ENCODE peak calls at places on chromosomes 3 and 15, in nine cellular contexts. L is stimulated activated CD4-positive, alpha-beta T cell treated with anti-CD3 and anti-CD28 coated beads, Interleukin-2, amount 100 ng/mL, for 24 hours; C is stimulated activated CD8-positive, alpha-beta memory T cell treated with anti-CD3 and anti-CD28 coated beads, Interleukin-12 subunit alpha, Interleukin-12 subunit beta, amount 100 ng/mL, for 4 hours; J is kidney epithelial cell; U is HTR-8/SVneo; S is EL; Z is endodermal cell; Y is anterior cingulate cortex; Q is COR-L47. A is an unnamed sample.

GRCh38 chr3:15601399-15602145 is at the start of the genes BTD and HACL1:
- DNase-seq in Y (no peak), S (peak; percentile 100), U (peak; percentile 94), L (peak; percentile 98), Z (peak; percentile 99), C (peak; percentile 98), Q (no peak), J (peak; percentile 98), A (peak; percentile 99)

GRCh38 chr3:112090899-112091586 is 4.9 kb downstream of the C3orf52 start:
- DNase-seq in Q (no peak), Y (no peak), U (no peak), L (no peak), S (no peak), J (no peak), C (no peak), Z (no peak), A (no peak)

GRCh38 chr3:198080521-198081384 is 120.7 kb downstream of the LMLN start:
- DNase-seq in J (no peak), Z (peak; percentile 95), U (peak; percentile 43), C (peak; percentile 71), S (peak; percentile 67), L (peak; percentile 80), Y (no peak), Q (peak; percentile 52), A (peak; percentile 79)

GRCh38 chr15:83626171-83626802 is 27.6 kb upstream of the ADAMTSL3 start:
- DNase-seq in U (no peak), S (no peak), Y (no peak), Q (no peak), Z (no peak), L (no peak), J (peak; percentile 48), C (no peak), A (no peak)

GRCh38 chr15:48861813-48862431 is 16.0 kb upstream of the EID1 start:
- DNase-seq in J (no peak), Z (no peak), U (peak; percentile 39), S (peak; percentile 68), L (peak; percentile 12), C (no peak), Q (peak; percentile 33), Y (no peak), A (no peak)

GRCh38 chr15:71532994-71533393 is 277.4 kb upstream of the NR2E3 start:
- DNase-seq in U (peak; percentile 54), Q (peak; percentile 22), L (no peak), Z (peak; percentile 77), J (no peak), S (peak; percentile 62), C (no peak), Y (no peak), A (no peak)

GRCh38 chr3:23743141-23743784 is 62.5 kb upstream of the UBE2E1 start:
- DNase-seq in C (no peak), L (no peak), Y (no peak), S (no peak), Z (peak; percentile 86), Q (peak; percentile 26), J (no peak), U (no peak), A (no peak)

GRCh38 chr3:130850846-130851245 is 43.0 kb upstream of the ATP2C1 start:
- DNase-seq in Q (no peak), Y (no peak), L (no peak), U (no peak), C (no peak), Z (no peak), J (no peak), S (no peak), A (no peak)

GRCh38 chr3:69972672-69973071 is 26.9 kb upstream of the SAMMSON start:
- DNase-seq in U (no peak), J (no peak), C (no peak), Z (no peak), Y (no peak), L (no peak), S (no peak), Q (no peak), A (no peak)

GRCh38 chr3:11624161-11624560 is 19.6 kb downstream of the VGLL4 start:
- DNase-seq in J (no peak), U (no peak), Z (no peak), Y (no peak), S (no peak), Q (no peak), C (peak; percentile 29), L (peak; percentile 70), A (no peak)

GRCh38 chr15:38085104-38085503 is 150.7 kb downstream of the TMCO5A start:
- DNase-seq in Y (no peak), Q (no peak), J (no peak), U (no peak), S (no peak), C (no peak), L (peak; percentile 14), Z (no peak), A (no peak)

GRCh38 chr3:195443391-195443989 is 670 bp upstream of the ACAP2 start:
- DNase-seq in S (no peak), Q (no peak), J (no peak), U (no peak), C (no peak), Y (no peak), Z (peak; percentile 50), L (no peak), A (no peak)

GRCh38 chr3:192751148-192751547 is 23.8 kb upstream of the FGF12 start:
- DNase-seq in S (no peak), Y (no peak), Q (no peak), C (no peak), Z (no peak), J (no peak), U (no peak), L (no peak), A (no peak)

GRCh38 chr3:156010829-156011228 is 109.5 kb upstream of the KCNAB1 start:
- DNase-seq in U (no peak), J (no peak), Z (peak; percentile 74), C (no peak), S (no peak), L (no peak), Y (peak; percentile 11), Q (peak; percentile 20), A (no peak)

GRCh38 chr3:29141197-29141911 is 139.5 kb upstream of the RBMS3 start:
- DNase-seq in U (no peak), J (no peak), L (no peak), Y (no peak), Z (no peak), S (no peak), C (no peak), Q (no peak), A (no peak)

GRCh38 chr3:43296565-43296964 is 10.2 kb downstream of the SNRK start:
- DNase-seq in Y (no peak), J (no peak), Q (no peak), U (no peak), Z (no peak), C (peak; percentile 42), S (peak; percentile 8), L (peak; percentile 40), A (no peak)

GRCh38 chr3:64355473-64355872 is 130.2 kb upstream of the PRICKLE2 start:
- DNase-seq in Q (no peak), Y (no peak), C (no peak), U (peak; percentile 47), J (no peak), L (no peak), Z (no peak), S (peak; percentile 59), A (no peak)

GRCh38 chr15:82571722-82572222 is 31.5 kb upstream of the RPS17 start:
- DNase-seq in Y (peak; percentile 89), J (no peak), S (peak; percentile 70), L (peak; percentile 5), C (no peak), Q (peak; percentile 32), U (peak; percentile 39), Z (peak; percentile 83), A (peak; percentile 81)

GRCh38 chr15:86115138-86115801 is 35.6 kb downstream of the AGBL1 start:
- DNase-seq in J (no peak), Q (no peak), Y (no peak), U (no peak), C (no peak), Z (no peak), L (no peak), S (no peak), A (no peak)

GRCh38 chr3:149848238-149848637 is 35.2 kb downstream of the RNF13 start:
- DNase-seq in L (no peak), Z (no peak), Q (no peak), C (no peak), Y (no peak), S (no peak), J (no peak), U (no peak), A (no peak)

GRCh38 chr3:187291001-187291511 is 481 bp downstream of the MASP1 start:
- DNase-seq in Q (no peak), U (no peak), S (peak; percentile 67), L (no peak), J (no peak), Z (no peak), Y (no peak), C (no peak), A (no peak)

GRCh38 chr3:72229952-72230351 is 445.0 kb upstream of the PROK2 start:
- DNase-seq in U (no peak), S (no peak), Y (no peak), Q (no peak), J (no peak), Z (no peak), C (no peak), L (no peak), A (no peak)

GRCh38 chr15:77974098-77974414 is 103.5 kb downstream of the TBC1D2B start:
- DNase-seq in U (no peak), L (no peak), Q (no peak), Y (peak; percentile 41), J (no peak), C (no peak), S (peak; percentile 31), Z (no peak), A (peak; percentile 78)

GRCh38 chr3:12947504-12948369 is 106.4 kb upstream of the RPL32 start:
- DNase-seq in U (peak; percentile 72), S (peak; percentile 77), C (no peak), Y (no peak), Z (peak; percentile 77), L (no peak), Q (no peak), J (no peak), A (peak; percentile 75)

GRCh38 chr3:147655236-147655635 is 246.1 kb downstream of the ZIC1 start:
- DNase-seq in J (no peak), U (no peak), Y (no peak), L (no peak), Q (no peak), S (peak; percentile 77), Z (no peak), C (no peak), A (no peak)

GRCh38 chr15:29008846-29009245 is 123.1 kb downstream of the APBA2 start:
- DNase-seq in S (peak; percentile 12), Q (no peak), L (no peak), J (no peak), Y (no peak), Z (no peak), C (no peak), U (no peak), A (no peak)

GRCh38 chr15:62758126-62758951 is 284.2 kb upstream of the TPM1 start:
- DNase-seq in J (peak; percentile 76), S (peak; percentile 93), Y (peak; percentile 36), U (peak; percentile 56), C (no peak), L (no peak), Z (no peak), Q (no peak), A (no peak)

GRCh38 chr3:35707904-35708303 is 68.6 kb downstream of the ARPP21 start:
- DNase-seq in Q (no peak), J (no peak), S (no peak), Z (no peak), C (no peak), Y (no peak), U (no peak), L (no peak), A (no peak)

GRCh38 chr3:195207731-195208130 is 63.2 kb downstream of the XXYLT1 start:
- DNase-seq in U (no peak), Z (peak; percentile 32), S (peak; percentile 38), J (no peak), L (no peak), C (no peak), Q (no peak), Y (no peak), A (no peak)

GRCh38 chr3:131796558-131796957 is 238.3 kb downstream of the CPNE4 start:
- DNase-seq in S (no peak), U (no peak), Y (no peak), J (no peak), C (no peak), Q (no peak), Z (no peak), L (no peak), A (no peak)

GRCh38 chr3:32334675-32335074 is 57.0 kb upstream of the CMTM7 start:
- DNase-seq in C (no peak), Q (no peak), U (no peak), S (no peak), J (no peak), L (peak; percentile 63), Z (peak; percentile 83), Y (no peak), A (no peak)